ENCODE peak calls at places on chromosome 7, in seven cellular contexts. S is putamen; M is NCI-H1417 treated with DMSO at 0.1 percent for 48 hours; I is HCT116; R is GM13977; N is dorsolateral prefrontal cortex; Z is CD4-positive, alpha-beta T cell. T is an unnamed sample.

GRCh38 chr7:70082026-70082655 is 483.9 kb downstream of the AUTS2 start:
- DNase-seq in Z (no peak), R (no peak), I (no peak), N (no peak), S (no peak), M (no peak), T (no peak)

GRCh38 chr7:138137423-138138171 is 61.3 kb downstream of the AKR1D1 start:
- DNase-seq in I (no peak), N (no peak), S (no peak), Z (no peak), R (peak; percentile 32), M (no peak), T (no peak)

GRCh38 chr7:148374698-148375259 is 215.8 kb upstream of the C7orf33 start:
- DNase-seq in I (no peak), Z (no peak), N (no peak), M (no peak), S (no peak), R (no peak), T (no peak)

GRCh38 chr7:101926265-101926664 is 108.8 kb downstream of the CUX1 start:
- DNase-seq in S (no peak), Z (no peak), N (no peak), R (no peak), I (no peak), M (no peak), T (no peak)

GRCh38 chr7:66205736-66206080 is 574 bp downstream of the TPST1 start:
- DNase-seq in Z (no peak), M (no peak), R (peak; percentile 53), N (peak; percentile 26), S (no peak), I (no peak), T (no peak)

GRCh38 chr7:24378871-24379608 is 95.0 kb downstream of the NPY start:
- DNase-seq in S (no peak), I (peak; percentile 41), M (no peak), R (no peak), N (no peak), Z (no peak), T (peak; percentile 56)

GRCh38 chr7:114141415-114141814 is 222.6 kb upstream of the PPP1R3A start:
- DNase-seq in S (no peak), R (no peak), I (no peak), Z (no peak), M (no peak), N (no peak), T (no peak)

GRCh38 chr7:47945261-47946015 is 2.8 kb downstream of the PKD1L1 start:
- DNase-seq in M (peak; percentile 24), Z (peak; percentile 80), I (peak; percentile 51), S (peak; percentile 42), N (peak; percentile 71), R (peak; percentile 66), T (no peak)

GRCh38 chr7:107879400-107880035 is 11.5 kb upstream of the DLD start:
- DNase-seq in Z (no peak), N (no peak), I (peak; percentile 52), S (peak; percentile 30), R (peak; percentile 44), M (peak; percentile 33), T (no peak)